ENCODE peak calls at places on chromosome 3, in five cellular contexts. One of them, this sample, is unnamed.

GRCh38 chr3:163490119-163490518 is 1588.2 kb downstream of the SI start:
- DNase-seq in ovary: no peak
- DNase-seq in IMR-90: no peak
- DNase-seq in transverse colon: peak; percentile 15
- DNase-seq in esophagus muscularis mucosa: no peak
- DNase-seq in this sample: no peak

GRCh38 chr3:177177670-177178295 is 19.5 kb downstream of the TBL1XR1 start:
- DNase-seq in IMR-90: no peak
- DNase-seq in esophagus muscularis mucosa: no peak
- DNase-seq in transverse colon: peak; percentile 74
- DNase-seq in ovary: no peak
- DNase-seq in this sample: no peak

GRCh38 chr3:128995737-128996136 is 1.9 kb upstream of the CFAP92 start:
- DNase-seq in ovary: no peak
- DNase-seq in esophagus muscularis mucosa: no peak
- DNase-seq in transverse colon: no peak
- DNase-seq in IMR-90: no peak
- DNase-seq in this sample: no peak

GRCh38 chr3:123546133-123546755 is 38.6 kb downstream of the HACD2 start:
- DNase-seq in IMR-90: peak; percentile 94
- DNase-seq in ovary: no peak
- DNase-seq in transverse colon: no peak
- DNase-seq in esophagus muscularis mucosa: no peak
- DNase-seq in this sample: no peak

GRCh38 chr3:127751163-127751621 is 71.1 kb downstream of the MGLL start:
- DNase-seq in IMR-90: peak; percentile 32
- DNase-seq in ovary: no peak
- DNase-seq in transverse colon: no peak
- DNase-seq in esophagus muscularis mucosa: no peak
- DNase-seq in this sample: no peak

GRCh38 chr3:109973733-109974132 is 636.4 kb upstream of the DPPA4 start:
- DNase-seq in IMR-90: peak; percentile 15
- DNase-seq in esophagus muscularis mucosa: no peak
- DNase-seq in ovary: no peak
- DNase-seq in transverse colon: no peak
- DNase-seq in this sample: no peak

GRCh38 chr3:39096775-39097174 is 10.7 kb downstream of the GORASP1 start:
- DNase-seq in ovary: no peak
- DNase-seq in IMR-90: peak; percentile 21
- DNase-seq in esophagus muscularis mucosa: peak; percentile 87
- DNase-seq in transverse colon: no peak
- DNase-seq in this sample: no peak

GRCh38 chr3:41710646-41711388 is 251.1 kb downstream of the ULK4 start:
- DNase-seq in esophagus muscularis mucosa: no peak
- DNase-seq in IMR-90: peak; percentile 83
- DNase-seq in transverse colon: no peak
- DNase-seq in ovary: no peak
- DNase-seq in this sample: no peak

GRCh38 chr3:39141211-39141995 is 12.0 kb downstream of the CSRNP1 start:
- DNase-seq in ovary: peak; percentile 75
- DNase-seq in esophagus muscularis mucosa: no peak
- DNase-seq in IMR-90: peak; percentile 39
- DNase-seq in transverse colon: peak; percentile 91
- DNase-seq in this sample: peak; percentile 71

GRCh38 chr3:180467177-180467576 is 134.8 kb upstream of the TTC14 start:
- DNase-seq in IMR-90: no peak
- DNase-seq in esophagus muscularis mucosa: no peak
- DNase-seq in transverse colon: no peak
- DNase-seq in ovary: no peak
- DNase-seq in this sample: no peak

GRCh38 chr3:142987080-142987700 is 14.2 kb upstream of the U2SURP start:
- DNase-seq in esophagus muscularis mucosa: no peak
- DNase-seq in ovary: no peak
- DNase-seq in IMR-90: peak; percentile 55
- DNase-seq in transverse colon: no peak
- DNase-seq in this sample: no peak

GRCh38 chr3:127373701-127374625 is 86.1 kb upstream of the PRR20G start:
- DNase-seq in transverse colon: peak; percentile 20
- DNase-seq in IMR-90: no peak
- DNase-seq in esophagus muscularis mucosa: no peak
- DNase-seq in ovary: no peak
- DNase-seq in this sample: no peak

GRCh38 chr3:16240229-16241023 is 24.3 kb downstream of the DPH3 start:
- DNase-seq in transverse colon: no peak
- DNase-seq in ovary: no peak
- DNase-seq in esophagus muscularis mucosa: no peak
- DNase-seq in IMR-90: peak; percentile 81
- DNase-seq in this sample: no peak

GRCh38 chr3:104519468-104519867 is 847.2 kb upstream of the ALCAM start:
- DNase-seq in IMR-90: no peak
- DNase-seq in transverse colon: no peak
- DNase-seq in ovary: no peak
- DNase-seq in esophagus muscularis mucosa: no peak
- DNase-seq in this sample: no peak

GRCh38 chr3:105806361-105806760 is 62.5 kb downstream of the CBLB start:
- DNase-seq in IMR-90: peak; percentile 30
- DNase-seq in ovary: no peak
- DNase-seq in transverse colon: no peak
- DNase-seq in esophagus muscularis mucosa: no peak
- DNase-seq in this sample: no peak

GRCh38 chr3:15903164-15903563 is 105.4 kb upstream of the ANKRD28 start:
- DNase-seq in transverse colon: no peak
- DNase-seq in esophagus muscularis mucosa: peak; percentile 90
- DNase-seq in ovary: peak; percentile 47
- DNase-seq in IMR-90: peak; percentile 19
- DNase-seq in this sample: peak; percentile 27

GRCh38 chr3:30795176-30795575 is 99.3 kb downstream of the GADL1 start:
- DNase-seq in esophagus muscularis mucosa: no peak
- DNase-seq in transverse colon: no peak
- DNase-seq in ovary: no peak
- DNase-seq in IMR-90: peak; percentile 6
- DNase-seq in this sample: no peak

GRCh38 chr3:48409291-48410201 is 20.3 kb downstream of the PLXNB1 start:
- DNase-seq in IMR-90: no peak
- DNase-seq in esophagus muscularis mucosa: no peak
- DNase-seq in ovary: peak; percentile 21
- DNase-seq in transverse colon: no peak
- DNase-seq in this sample: peak; percentile 56

GRCh38 chr3:187210555-187211327 is 13.5 kb downstream of the RTP1 start:
- DNase-seq in IMR-90: peak; percentile 41
- DNase-seq in esophagus muscularis mucosa: no peak
- DNase-seq in ovary: no peak
- DNase-seq in transverse colon: no peak
- DNase-seq in this sample: no peak

DNA sequence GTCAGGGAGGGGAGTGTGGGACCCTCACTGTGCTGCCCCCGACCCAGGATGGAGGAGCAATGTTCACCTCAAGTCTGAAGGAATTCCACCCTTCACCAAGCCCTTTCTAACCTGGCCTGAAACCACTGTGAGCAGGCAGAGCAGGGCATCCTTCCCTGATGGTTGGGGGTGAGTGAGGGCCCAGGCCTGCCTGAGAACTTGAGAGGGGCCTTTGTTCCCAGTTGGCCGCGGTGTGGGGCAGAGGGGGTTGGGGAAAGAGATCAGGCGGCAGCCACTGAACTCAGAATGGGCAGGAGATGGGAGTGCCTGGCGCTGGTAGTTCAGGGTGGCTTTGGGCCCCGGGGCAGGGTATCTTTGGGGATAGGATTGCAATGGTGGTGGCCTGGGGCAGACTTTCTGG is 103.5 kb upstream of the RPL32 start:
- DNase-seq in ovary: no peak
- DNase-seq in esophagus muscularis mucosa: no peak
- DNase-seq in IMR-90: no peak
- DNase-seq in transverse colon: no peak
- DNase-seq in this sample: no peak
- H3K4me1 ChIP-seq in ovary: peaks cover 32% of the 10 kb centered on the region
- H3K4me1 ChIP-seq in esophagus muscularis mucosa: peaks cover 86% of the 10 kb centered on the region
- H3K4me1 ChIP-seq in IMR-90: peaks cover 21% of the 10 kb centered on the region
- H3K4me1 ChIP-seq in transverse colon: peaks cover 14% of the 10 kb centered on the region
- H3K4me1 ChIP-seq in this sample: peaks cover 40% of the 10 kb centered on the region

DNA sequence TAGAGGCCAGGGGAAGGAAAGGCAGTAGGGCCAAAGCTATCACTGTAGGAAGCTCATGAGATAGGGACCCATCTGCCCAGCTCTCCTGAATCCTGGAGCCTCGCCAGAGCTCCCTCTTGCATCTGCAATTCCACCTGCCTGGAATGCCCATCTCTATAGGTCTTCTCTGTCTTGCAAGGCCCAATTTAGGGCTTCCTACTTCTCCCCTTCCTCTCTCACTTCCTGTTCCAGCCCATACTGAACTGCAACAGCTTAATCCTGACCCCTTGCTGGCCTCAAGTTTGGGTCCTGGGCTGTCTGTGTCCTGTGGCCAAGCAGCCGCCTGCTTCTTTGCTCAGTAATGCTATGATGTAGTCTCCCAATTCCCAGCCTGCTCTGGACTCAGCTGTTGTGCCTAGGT is 3.6 kb upstream of the PTPN23 start:
- DNase-seq in esophagus muscularis mucosa: no peak
- DNase-seq in transverse colon: no peak
- DNase-seq in ovary: no peak
- DNase-seq in IMR-90: no peak
- DNase-seq in this sample: no peak
- H3K27ac ChIP-seq in esophagus muscularis mucosa: no peak overlapping the region
- H3K27ac ChIP-seq in transverse colon: no peak overlapping the region
- H3K27ac ChIP-seq in ovary: no peak overlapping the region
- H3K27ac ChIP-seq in IMR-90: no peak overlapping the region
- H3K27ac ChIP-seq in this sample: no peak overlapping the region

GRCh38 chr3:20865811-20866210 is 679.8 kb upstream of the SGO1 start:
- DNase-seq in IMR-90: no peak
- DNase-seq in ovary: no peak
- DNase-seq in esophagus muscularis mucosa: no peak
- DNase-seq in transverse colon: no peak
- DNase-seq in this sample: no peak

GRCh38 chr3:20857636-20858035 is 671.6 kb upstream of the SGO1 start:
- DNase-seq in transverse colon: no peak
- DNase-seq in ovary: no peak
- DNase-seq in esophagus muscularis mucosa: no peak
- DNase-seq in IMR-90: no peak
- DNase-seq in this sample: no peak

GRCh38 chr3:20861454-20861853 is 675.4 kb upstream of the SGO1 start:
- DNase-seq in ovary: no peak
- DNase-seq in esophagus muscularis mucosa: no peak
- DNase-seq in transverse colon: no peak
- DNase-seq in IMR-90: no peak
- DNase-seq in this sample: no peak
- H3K9me3 ChIP-seq in ovary: no peaks in the 10 kb centered on the region
- H3K9me3 ChIP-seq in esophagus muscularis mucosa: no peaks in the 10 kb centered on the region
- H3K9me3 ChIP-seq in transverse colon: no peaks in the 10 kb centered on the region
- H3K9me3 ChIP-seq in IMR-90: peaks cover 6% of the 10 kb centered on the region
- H3K9me3 ChIP-seq in this sample: no peaks in the 10 kb centered on the region

DNA sequence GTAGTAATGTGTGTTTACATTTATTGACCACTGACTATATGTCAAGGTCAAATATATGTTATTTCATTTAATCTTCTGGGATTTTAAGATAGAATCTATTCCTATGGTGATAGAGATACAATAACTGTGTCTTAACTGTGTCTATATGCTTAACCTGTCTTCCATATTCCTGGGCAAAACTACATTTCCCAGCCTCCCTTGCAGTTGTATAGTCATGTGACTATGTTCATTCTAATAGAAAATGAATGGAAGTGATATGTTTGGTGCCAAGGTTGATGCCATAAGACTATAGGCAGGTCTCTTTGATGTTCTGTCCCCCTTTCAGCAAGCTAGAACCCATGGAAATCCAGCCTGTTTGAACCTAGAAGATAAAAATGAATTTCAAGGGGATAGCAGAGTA is 258.8 kb upstream of the PDZRN3 start:
- DNase-seq in esophagus muscularis mucosa: no peak
- DNase-seq in ovary: no peak
- DNase-seq in IMR-90: no peak
- DNase-seq in transverse colon: no peak
- DNase-seq in this sample: no peak
- H3K4me1 ChIP-seq in esophagus muscularis mucosa: no peaks in the 10 kb centered on the region
- H3K4me1 ChIP-seq in ovary: no peaks in the 10 kb centered on the region
- H3K4me1 ChIP-seq in IMR-90: no peaks in the 10 kb centered on the region
- H3K4me1 ChIP-seq in transverse colon: no peaks in the 10 kb centered on the region
- H3K4me1 ChIP-seq in this sample: no peaks in the 10 kb centered on the region

GRCh38 chr3:132135628-132136333 is 101.0 kb upstream of the CPNE4 start:
- DNase-seq in esophagus muscularis mucosa: no peak
- DNase-seq in IMR-90: peak; percentile 99
- DNase-seq in ovary: no peak
- DNase-seq in transverse colon: no peak
- DNase-seq in this sample: no peak
- H3K27ac ChIP-seq in esophagus muscularis mucosa: no peak overlapping the region
- H3K27ac ChIP-seq in IMR-90: peak overlapping the region; percentile 98
- H3K27ac ChIP-seq in ovary: no peak overlapping the region
- H3K27ac ChIP-seq in transverse colon: no peak overlapping the region
- H3K27ac ChIP-seq in this sample: no peak overlapping the region

DNA sequence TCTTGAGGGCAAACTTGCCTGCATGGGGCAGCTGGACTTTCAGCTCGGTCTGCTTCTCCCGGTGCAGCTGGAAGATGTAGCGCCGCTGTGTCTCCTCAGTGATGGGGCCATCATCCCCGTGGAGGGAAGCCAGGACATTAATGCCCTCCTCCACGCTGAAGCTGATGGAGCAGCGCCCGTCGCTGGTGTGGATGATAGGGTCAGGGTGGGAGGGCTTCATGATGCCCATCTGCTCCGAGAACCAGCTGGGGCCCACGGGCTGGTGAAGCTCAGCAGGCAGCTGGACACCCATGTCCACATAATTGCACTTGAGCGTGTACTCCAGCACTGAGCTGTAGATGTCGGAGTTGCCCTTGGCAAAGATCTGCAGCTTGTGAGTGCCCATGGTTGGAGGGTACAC is 46.9 kb downstream of the KY start:
- DNase-seq in esophagus muscularis mucosa: no peak
- DNase-seq in transverse colon: no peak
- DNase-seq in ovary: no peak
- DNase-seq in IMR-90: no peak
- DNase-seq in this sample: no peak
- H3K9me3 ChIP-seq in esophagus muscularis mucosa: no peaks in the 10 kb centered on the region
- H3K9me3 ChIP-seq in transverse colon: no peaks in the 10 kb centered on the region
- H3K9me3 ChIP-seq in ovary: no peaks in the 10 kb centered on the region
- H3K9me3 ChIP-seq in IMR-90: no peaks in the 10 kb centered on the region
- H3K9me3 ChIP-seq in this sample: no peaks in the 10 kb centered on the region

DNA sequence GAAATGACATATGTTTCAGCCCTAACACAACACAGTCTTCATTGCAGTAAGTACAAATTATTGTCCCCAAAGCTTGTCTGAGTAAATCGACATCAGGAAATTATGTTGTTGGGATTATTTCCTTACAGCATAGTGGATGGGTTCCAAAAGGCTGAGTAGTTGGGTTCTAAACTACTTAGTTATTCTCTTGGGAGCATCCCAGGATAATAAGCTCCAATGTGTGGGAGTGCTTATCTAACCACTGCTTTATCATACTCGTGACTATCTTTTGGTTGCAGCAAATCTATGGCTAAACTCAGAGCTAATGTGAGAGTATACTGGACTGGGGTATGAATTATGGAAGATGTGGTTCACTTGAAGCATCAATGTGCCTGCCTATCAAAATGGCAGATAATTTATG is 128.5 kb downstream of the RBMS3 start:
- DNase-seq in transverse colon: no peak
- DNase-seq in IMR-90: peak; percentile 75
- DNase-seq in ovary: no peak
- DNase-seq in esophagus muscularis mucosa: no peak
- DNase-seq in this sample: no peak
- H3K4me1 ChIP-seq in transverse colon: no peaks in the 10 kb centered on the region
- H3K4me1 ChIP-seq in IMR-90: peaks cover 4% of the 10 kb centered on the region
- H3K4me1 ChIP-seq in ovary: peaks cover 18% of the 10 kb centered on the region
- H3K4me1 ChIP-seq in esophagus muscularis mucosa: peaks cover 68% of the 10 kb centered on the region
- H3K4me1 ChIP-seq in this sample: peaks cover 3% of the 10 kb centered on the region

This sample was measured in right cardiac atrium.